ENCODE peak calls at places on chromosomes 13 and 19, in four cellular contexts. X is testis, V is tibial nerve, L is sigmoid colon. Z is an unnamed sample.

GRCh38 chr13:39596685-39597084 is 6.3 kb downstream of the LHFPL6 start:
- DNase-seq in X (no peak), V (no peak), L (no peak), Z (no peak)

GRCh38 chr13:20359335-20359734 is 127.2 kb upstream of the GJB6 start:
- DNase-seq in X (no peak), V (no peak), L (no peak), Z (no peak)

GRCh38 chr19:17220207-17220758 is 5.1 kb downstream of the USE1 start:
- DNase-seq in X (no peak), V (no peak), L (no peak), Z (peak; percentile 55)

GRCh38 chr13:74778087-74778486 is 643.9 kb upstream of the KLF12 start:
- DNase-seq in X (no peak), V (no peak), L (no peak), Z (no peak)

GRCh38 chr19:58416631-58417030 is 8.2 kb downstream of the ZNF584 start:
- DNase-seq in X (no peak), V (no peak), L (no peak), Z (no peak)

GRCh38 chr13:97262058-97262457 is 39.9 kb downstream of the MBNL2 start:
- DNase-seq in X (no peak), V (no peak), L (no peak), Z (no peak)

GRCh38 chr19:8192227-8192820 is 16.8 kb upstream of the CERS4 start:
- DNase-seq in X (no peak), V (no peak), L (no peak), Z (no peak)

GRCh38 chr13:73522937-73523336 is 464.1 kb downstream of the KLF5 start:
- DNase-seq in X (no peak), V (no peak), L (no peak), Z (no peak)

GRCh38 chr19:35013820-35014754 is 14.0 kb downstream of the GRAMD1A start:
- DNase-seq in X (no peak), V (no peak), L (peak; percentile 64), Z (no peak)

GRCh38 chr13:44397766-44398223 is 24.2 kb downstream of the SERP2 start:
- DNase-seq in X (no peak), V (no peak), L (peak; percentile 37), Z (no peak)

GRCh38 chr13:53041968-53042485 is 13.4 kb downstream of the OLFM4 start:
- DNase-seq in X (no peak), V (no peak), L (no peak), Z (no peak)

GRCh38 chr13:85137516-85137915 is 661.7 kb downstream of the SLITRK6 start:
- DNase-seq in X (no peak), V (no peak), L (no peak), Z (no peak)

GRCh38 chr19:45607071-45608029 is 5.3 kb upstream of the GPR4 start:
- DNase-seq in X (peak; percentile 79), V (peak; percentile 75), L (peak; percentile 87), Z (peak; percentile 66)

GRCh38 chr19:16351133-16351809 is 26.6 kb downstream of the KLF2 start:
- DNase-seq in X (no peak), V (no peak), L (no peak), Z (no peak)

GRCh38 chr19:48121909-48122371 is 11.3 kb upstream of the PLA2G4C start:
- DNase-seq in X (no peak), V (no peak), L (no peak), Z (no peak)

GRCh38 chr13:26977541-26977940 is 194.1 kb downstream of the USP12 start:
- DNase-seq in X (no peak), V (no peak), L (no peak), Z (no peak)

GRCh38 chr13:100491164-100491847 is 97.3 kb downstream of the GGACT start:
- DNase-seq in X (no peak), V (peak; percentile 69), L (peak; percentile 82), Z (peak; percentile 60)

GRCh38 chr19:16355293-16356043 is 30.8 kb downstream of the KLF2 start:
- DNase-seq in X (peak; percentile 69), V (no peak), L (no peak), Z (no peak)

GRCh38 chr13:105446197-105446596 is 1089.3 kb downstream of the EFNB2 start:
- DNase-seq in X (no peak), V (no peak), L (no peak), Z (no peak)

GRCh38 chr13:102873653-102874052 is 27.8 kb downstream of the ERCC5 start:
- DNase-seq in X (no peak), V (no peak), L (no peak), Z (no peak)

GRCh38 chr13:51520524-51520923 is 63.7 kb upstream of the WDFY2 start:
- DNase-seq in X (no peak), V (no peak), L (no peak), Z (no peak)

GRCh38 chr13:79404985-79405384 is 1.1 kb downstream of the RBM26 start:
- DNase-seq in X (no peak), V (no peak), L (no peak), Z (no peak)

GRCh38 chr13:20831933-20832332 is 58.2 kb upstream of the EEF1AKMT1 start:
- DNase-seq in X (no peak), V (no peak), L (no peak), Z (no peak)

GRCh38 chr19:36136975-36137686 is 2.7 kb upstream of the CAPNS1 start:
- DNase-seq in X (no peak), V (no peak), L (peak; percentile 79), Z (peak; percentile 50)

GRCh38 chr19:42363614-42364346 is 26.3 kb downstream of the CNFN start:
- DNase-seq in X (no peak), V (peak; percentile 21), L (no peak), Z (no peak)

GRCh38 chr19:12052571-12053169 is at the start of gene ZNF878:
- DNase-seq in X (peak; percentile 95), V (peak; percentile 84), L (peak; percentile 95), Z (peak; percentile 85)

GRCh38 chr19:13985771-13986347 is 20.3 kb downstream of the RFX1 start:
- DNase-seq in X (no peak), V (no peak), L (no peak), Z (no peak)

GRCh38 chr13:98979012-98979411 is 1.1 kb upstream of the DOCK9 start:
- DNase-seq in X (no peak), V (no peak), L (no peak), Z (no peak)

GRCh38 chr19:39582891-39583625 is 19.3 kb upstream of the LGALS13 start:
- DNase-seq in X (no peak), V (no peak), L (no peak), Z (no peak)

GRCh38 chr19:46220038-46220615 is 9.4 kb upstream of the IGFL1 start:
- DNase-seq in X (no peak), V (no peak), L (no peak), Z (no peak)

GRCh38 chr19:13953021-13953531 is 767 bp downstream of the DCAF15 start:
- DNase-seq in X (peak; percentile 74), V (no peak), L (peak; percentile 66), Z (no peak)

GRCh38 chr19:5913739-5914357 is at the start of gene CAPS:
- DNase-seq in X (no peak), V (no peak), L (peak; percentile 86), Z (no peak)

GRCh38 chr13:86567119-86567518 is 767.9 kb upstream of the SLITRK6 start:
- DNase-seq in X (no peak), V (no peak), L (no peak), Z (no peak)

GRCh38 chr19:1904385-1905070 is 671 bp upstream of the ADAT3 start:
- DNase-seq in X (no peak), V (no peak), L (no peak), Z (peak; percentile 59)
- TF ChIP-seq POLR2A in X (no peak), V (no peak), L (no peak), Z (no peak)

GRCh38 chr19:49624967-49625910 is 14.7 kb downstream of the RRAS start:
- DNase-seq in X (no peak), V (no peak), L (no peak), Z (no peak)
- TF ChIP-seq POLR2A in X (no peak), V (no peak), L (no peak), Z (no peak)

GRCh38 chr19:54178581-54179261 is 5.8 kb upstream of the TMC4 start:
- DNase-seq in X (peak; percentile 57), V (no peak), L (no peak), Z (no peak)
- TF ChIP-seq POLR2A in X (no peak), V (no peak), L (no peak), Z (no peak)

DNA sequence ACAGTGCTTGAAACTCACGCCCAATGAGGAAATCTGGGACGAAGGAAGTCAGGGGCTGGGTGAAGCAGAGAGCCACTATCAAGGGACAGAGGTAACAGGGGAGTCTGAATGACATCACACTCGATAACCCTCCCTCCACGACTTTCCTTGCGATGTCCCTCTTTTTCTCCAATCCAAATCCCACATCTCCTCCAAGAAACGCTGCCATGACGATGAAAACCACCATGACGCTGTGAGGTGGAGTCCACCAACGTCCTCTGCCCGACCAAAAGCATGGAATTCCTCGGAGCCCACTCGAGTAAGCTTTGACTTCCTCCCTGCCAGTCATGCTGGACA is 967 bp downstream of the REXO1 start:
- DNase-seq in X (no peak), V (no peak), L (no peak), Z (no peak)
- TF ChIP-seq POLR2A in X (no peak), V (no peak), L (no peak), Z (no peak)

GRCh38 chr19:56120371-56121179 is 520 bp downstream of the ZNF787 start:
- DNase-seq in X (peak; percentile 91), V (peak; percentile 37), L (peak; percentile 83), Z (peak; percentile 76)
- TF ChIP-seq POLR2A in X (no peak), V (no peak), L (no peak), Z (no peak)

GRCh38 chr19:18683109-18683954 is at the start of gene CRTC1:
- DNase-seq in X (peak; percentile 82), V (peak; percentile 76), L (peak; percentile 94), Z (peak; percentile 89)
- TF ChIP-seq POLR2A in X (peak; percentile 24), V (peak; percentile 80), L (peak; percentile 28), Z (peak; percentile 57)

DNA sequence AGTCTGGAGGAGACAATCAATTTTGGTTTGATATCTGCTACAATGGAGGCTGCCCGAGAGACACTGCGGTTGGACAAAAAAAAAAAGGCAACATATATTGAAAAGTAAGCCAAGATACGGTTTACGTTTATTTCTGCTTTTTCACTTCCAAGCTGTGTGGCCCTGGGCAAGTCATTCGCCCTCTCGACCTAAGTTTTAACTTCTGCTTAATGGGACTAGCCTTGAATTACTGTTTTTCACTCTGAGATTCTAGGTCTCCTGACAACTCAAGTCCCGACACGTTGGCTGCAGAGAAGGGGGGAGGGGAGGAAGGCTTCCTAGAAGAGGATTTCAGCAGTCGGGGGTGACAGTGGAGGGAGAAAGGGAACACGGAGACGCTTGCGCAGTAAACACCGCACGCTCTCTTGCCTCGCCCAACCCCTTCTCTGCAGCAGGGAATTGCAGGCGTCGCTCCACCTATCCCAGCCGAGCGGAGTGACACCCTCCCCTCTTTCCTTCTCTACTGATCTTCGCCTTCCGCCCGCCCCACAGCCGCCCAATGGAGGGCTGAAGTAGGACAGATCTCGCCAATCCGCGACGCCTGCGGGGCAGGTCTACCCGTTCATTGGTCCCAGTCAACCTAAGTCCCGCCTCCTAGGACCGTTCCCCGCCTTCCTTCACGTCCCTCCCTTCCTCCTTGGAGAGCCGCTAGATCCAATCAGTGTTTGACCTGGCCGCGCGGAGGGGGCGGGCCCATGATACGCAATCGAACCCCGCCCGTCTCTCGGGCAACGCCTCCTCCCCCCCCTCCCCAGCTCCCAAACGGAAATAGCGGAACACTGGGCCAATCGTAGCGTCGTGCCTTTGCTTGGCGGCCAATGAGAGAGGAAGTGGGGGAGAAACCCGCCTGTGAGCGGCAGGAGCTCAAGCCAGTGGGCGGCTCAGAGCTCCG is 529 bp upstream of the AP2A1 start:
- DNase-seq in X (peak; percentile 100), V (peak; percentile 99), L (peak; percentile 100), Z (peak; percentile 100)
- TF ChIP-seq POLR2A in X (peak; percentile 78), V (peak; percentile 89), L (peak; percentile 39), Z (peak; percentile 86)

GRCh38 chr13:113845055-113845454 is 18.8 kb downstream of the GAS6 start:
- DNase-seq in X (no peak), V (no peak), L (no peak), Z (peak; percentile 10)
- TF ChIP-seq POLR2A in X (no peak), V (no peak), L (no peak), Z (no peak)

GRCh38 chr19:32674959-32675719 is at the start of gene ANKRD27:
- DNase-seq in X (peak; percentile 99), V (peak; percentile 97), L (peak; percentile 99), Z (peak; percentile 97)
- TF ChIP-seq POLR2A in X (no peak), V (peak; percentile 48), L (peak; percentile 45), Z (no peak)